ENCODE peak calls at places on chromosomes 13 and 19, in seven cellular contexts. T, P, H, O, U, A and F are unnamed samples.

GRCh38 chr19:14368011-14368513 is 13.2 kb upstream of the ADGRE5 start:
- DNase-seq in T (no peak), P (no peak), H (peak; percentile 40), O (peak; percentile 80), U (no peak), A (no peak), F (no peak)

GRCh38 chr19:39133431-39134270 is 8.1 kb downstream of the PAK4 start:
- DNase-seq in T (no peak), P (no peak), H (no peak), O (no peak), U (peak; percentile 70), A (peak; percentile 70), F (no peak)

GRCh38 chr13:55345197-55345596 is 1795.5 kb upstream of the PRR20A start:
- DNase-seq in T (no peak), P (no peak), H (no peak), O (no peak), U (no peak), A (no peak), F (no peak)

GRCh38 chr19:33731886-33732285 is 64.8 kb upstream of the KCTD15 start:
- DNase-seq in T (no peak), P (no peak), H (no peak), O (no peak), U (no peak), A (peak; percentile 73), F (no peak)

GRCh38 chr13:40960721-40961120 is 58.4 kb downstream of the ELF1 start:
- DNase-seq in T (no peak), P (no peak), H (no peak), O (no peak), U (no peak), A (no peak), F (no peak)

GRCh38 chr19:18282021-18282787 is 782 bp upstream of the JUND start:
- DNase-seq in T (no peak), P (peak; percentile 55), H (peak; percentile 75), O (no peak), U (no peak), A (peak; percentile 53), F (no peak)

GRCh38 chr13:105907319-105908019 is 628.0 kb downstream of the EFNB2 start:
- DNase-seq in T (no peak), P (no peak), H (no peak), O (no peak), U (no peak), A (no peak), F (no peak)

GRCh38 chr19:46493236-46494114 is 2.2 kb downstream of the PNMA8B start:
- DNase-seq in T (no peak), P (no peak), H (no peak), O (no peak), U (no peak), A (no peak), F (peak; percentile 36)

GRCh38 chr19:16457195-16457953 is 14.4 kb downstream of the EPS15L1 start:
- DNase-seq in T (no peak), P (no peak), H (peak; percentile 67), O (no peak), U (peak; percentile 77), A (no peak), F (no peak)

GRCh38 chr13:109628251-109628699 is 158.1 kb downstream of the IRS2 start:
- DNase-seq in T (no peak), P (peak; percentile 22), H (peak; percentile 80), O (no peak), U (no peak), A (no peak), F (no peak)

GRCh38 chr13:78632956-78633355 is 26.0 kb downstream of the OBI1 start:
- DNase-seq in T (no peak), P (no peak), H (no peak), O (no peak), U (no peak), A (no peak), F (no peak)

GRCh38 chr19:3852614-3853254 is 16.1 kb downstream of the ZFR2 start:
- DNase-seq in T (no peak), P (peak; percentile 95), H (peak; percentile 96), O (peak; percentile 44), U (peak; percentile 11), A (no peak), F (no peak)

GRCh38 chr19:12913871-12914690 is 5.0 kb downstream of the SYCE2 start:
- DNase-seq in T (no peak), P (no peak), H (no peak), O (peak; percentile 44), U (no peak), A (no peak), F (no peak)

GRCh38 chr13:103510007-103510406 is 443.8 kb upstream of the SLC10A2 start:
- DNase-seq in T (no peak), P (no peak), H (no peak), O (no peak), U (no peak), A (no peak), F (no peak)

GRCh38 chr13:71661921-71662320 is 205.1 kb downstream of the DACH1 start:
- DNase-seq in T (no peak), P (no peak), H (no peak), O (no peak), U (no peak), A (no peak), F (no peak)

GRCh38 chr13:78816592-78816991 is 157.6 kb upstream of the OBI1 start:
- DNase-seq in T (no peak), P (no peak), H (no peak), O (no peak), U (no peak), A (no peak), F (no peak)

GRCh38 chr13:47220453-47221150 is 323.7 kb upstream of the HTR2A start:
- DNase-seq in T (no peak), P (no peak), H (no peak), O (no peak), U (no peak), A (no peak), F (no peak)

GRCh38 chr13:94595006-94595942 is 678 bp downstream of the TGDS start:
- DNase-seq in T (no peak), P (peak; percentile 18), H (peak; percentile 26), O (no peak), U (no peak), A (no peak), F (no peak)

GRCh38 chr13:33763021-33763420 is 54.9 kb upstream of the RFC3 start:
- DNase-seq in T (no peak), P (no peak), H (peak; percentile 24), O (no peak), U (no peak), A (no peak), F (no peak)

GRCh38 chr19:940591-941291 is 14.9 kb downstream of the ARID3A start:
- DNase-seq in T (peak; percentile 59), P (peak; percentile 87), H (peak; percentile 86), O (peak; percentile 83), U (peak; percentile 69), A (peak; percentile 11), F (no peak)

GRCh38 chr13:36339600-36340155 is 6.5 kb downstream of the SPART start:
- DNase-seq in T (no peak), P (no peak), H (no peak), O (no peak), U (no peak), A (no peak), F (no peak)

GRCh38 chr19:30755581-30755980 is 383.4 kb downstream of the ZNF536 start:
- DNase-seq in T (no peak), P (no peak), H (no peak), O (no peak), U (no peak), A (no peak), F (no peak)

GRCh38 chr13:28545583-28546333 is 50.8 kb upstream of the FLT1 start:
- DNase-seq in T (no peak), P (no peak), H (no peak), O (no peak), U (no peak), A (no peak), F (no peak)

GRCh38 chr13:73902296-73902695 is 231.9 kb downstream of the KLF12 start:
- DNase-seq in T (no peak), P (no peak), H (no peak), O (no peak), U (no peak), A (no peak), F (no peak)

GRCh38 chr13:51826606-51827005 is 18.4 kb downstream of the TMEM272 start:
- DNase-seq in T (no peak), P (no peak), H (no peak), O (no peak), U (peak; percentile 62), A (no peak), F (no peak)

GRCh38 chr19:8575467-8575997 is 1.7 kb downstream of the MYO1F start:
- DNase-seq in T (no peak), P (no peak), H (peak; percentile 55), O (peak; percentile 62), U (no peak), A (no peak), F (no peak)

GRCh38 chr19:55368701-55369563 is 1.3 kb downstream of the IL11 start:
- DNase-seq in T (no peak), P (peak; percentile 89), H (peak; percentile 63), O (no peak), U (peak; percentile 29), A (no peak), F (no peak)

GRCh38 chr13:23707674-23708073 is 137.5 kb downstream of the TNFRSF19 start:
- DNase-seq in T (no peak), P (no peak), H (peak; percentile 33), O (no peak), U (no peak), A (no peak), F (no peak)

GRCh38 chr13:100130092-100130491 is 41.2 kb downstream of the PCCA start:
- DNase-seq in T (no peak), P (no peak), H (peak; percentile 29), O (no peak), U (no peak), A (no peak), F (no peak)